ENCODE peak calls at places on chromosomes 16 and 17, in six cellular contexts. One of them, this sample, is unnamed.

GRCh38 chr17:44733753-44734152 is 25.0 kb upstream of the ADAM11 start:
- DNase-seq in CD8-positive, alpha-beta memory T cell: no peak
- DNase-seq in body of pancreas: no peak
- DNase-seq in A549: peak
- DNase-seq in fibroblast of lung: no peak
- DNase-seq in HFF-Myc: no peak
- DNase-seq in this sample: no peak

GRCh38 chr16:56311208-56312027 is 113.9 kb downstream of the AMFR start:
- DNase-seq in HFF-Myc: no peak
- DNase-seq in body of pancreas: no peak
- DNase-seq in A549: no peak
- DNase-seq in CD8-positive, alpha-beta memory T cell: no peak
- DNase-seq in fibroblast of lung: no peak
- DNase-seq in this sample: no peak

GRCh38 chr17:29827179-29827578 is 102.8 kb downstream of the SSH2 start:
- DNase-seq in HFF-Myc: no peak
- DNase-seq in A549: no peak
- DNase-seq in fibroblast of lung: no peak
- DNase-seq in CD8-positive, alpha-beta memory T cell: no peak
- DNase-seq in body of pancreas: no peak
- DNase-seq in this sample: no peak

GRCh38 chr17:73906896-73907600 is 262.8 kb upstream of the SDK2 start:
- DNase-seq in HFF-Myc: no peak
- DNase-seq in body of pancreas: no peak
- DNase-seq in A549: no peak
- DNase-seq in fibroblast of lung: no peak
- DNase-seq in CD8-positive, alpha-beta memory T cell: no peak
- DNase-seq in this sample: no peak

GRCh38 chr17:4205917-4206316 is 57.9 kb downstream of the ANKFY1 start:
- DNase-seq in A549: no peak
- DNase-seq in CD8-positive, alpha-beta memory T cell: no peak
- DNase-seq in HFF-Myc: no peak
- DNase-seq in body of pancreas: no peak
- DNase-seq in fibroblast of lung: no peak
- DNase-seq in this sample: no peak

GRCh38 chr16:9092282-9092962 is 978 bp downstream of the HAPSTR1 start:
- DNase-seq in HFF-Myc: no peak
- DNase-seq in body of pancreas: peak
- DNase-seq in A549: peak
- DNase-seq in CD8-positive, alpha-beta memory T cell: peak
- DNase-seq in fibroblast of lung: no peak
- DNase-seq in this sample: peak

GRCh38 chr16:64534180-64534780 is 587.6 kb downstream of the CDH11 start:
- DNase-seq in A549: no peak
- DNase-seq in CD8-positive, alpha-beta memory T cell: no peak
- DNase-seq in fibroblast of lung: peak
- DNase-seq in HFF-Myc: no peak
- DNase-seq in body of pancreas: no peak
- DNase-seq in this sample: no peak

GRCh38 chr17:76371656-76372628 is 12.5 kb upstream of the SPHK1 start:
- DNase-seq in A549: peak
- DNase-seq in HFF-Myc: peak
- DNase-seq in fibroblast of lung: peak
- DNase-seq in CD8-positive, alpha-beta memory T cell: no peak
- DNase-seq in body of pancreas: no peak
- DNase-seq in this sample: no peak

GRCh38 chr16:19875900-19876299 is 8.7 kb downstream of the GPRC5B start:
- DNase-seq in A549: no peak
- DNase-seq in CD8-positive, alpha-beta memory T cell: no peak
- DNase-seq in body of pancreas: no peak
- DNase-seq in fibroblast of lung: no peak
- DNase-seq in HFF-Myc: no peak
- DNase-seq in this sample: no peak

GRCh38 chr17:47742319-47743181 is 9.5 kb downstream of the TBX21 start:
- DNase-seq in fibroblast of lung: no peak
- DNase-seq in CD8-positive, alpha-beta memory T cell: peak
- DNase-seq in body of pancreas: no peak
- DNase-seq in A549: no peak
- DNase-seq in HFF-Myc: no peak
- DNase-seq in this sample: peak

GRCh38 chr17:63250830-63251229 is 195.3 kb downstream of the CYB561 start:
- DNase-seq in body of pancreas: no peak
- DNase-seq in HFF-Myc: no peak
- DNase-seq in A549: no peak
- DNase-seq in fibroblast of lung: peak
- DNase-seq in CD8-positive, alpha-beta memory T cell: no peak
- DNase-seq in this sample: no peak

GRCh38 chr16:56789360-56789759 is 59.4 kb downstream of the NUP93 start:
- DNase-seq in HFF-Myc: no peak
- DNase-seq in body of pancreas: peak
- DNase-seq in CD8-positive, alpha-beta memory T cell: no peak
- DNase-seq in fibroblast of lung: peak
- DNase-seq in A549: peak
- DNase-seq in this sample: peak

GRCh38 chr17:7562208-7562605 is 488 bp downstream of the SENP3 start:
- DNase-seq in fibroblast of lung: no peak
- DNase-seq in CD8-positive, alpha-beta memory T cell: no peak
- DNase-seq in A549: no peak
- DNase-seq in body of pancreas: no peak
- DNase-seq in HFF-Myc: no peak
- DNase-seq in this sample: no peak

GRCh38 chr16:87226926-87227650 is 90.1 kb downstream of the C16orf95 start:
- DNase-seq in CD8-positive, alpha-beta memory T cell: no peak
- DNase-seq in A549: no peak
- DNase-seq in fibroblast of lung: peak
- DNase-seq in HFF-Myc: peak
- DNase-seq in body of pancreas: no peak
- DNase-seq in this sample: no peak

GRCh38 chr17:29386760-29387159 is 3.4 kb upstream of the TAOK1 start:
- DNase-seq in fibroblast of lung: no peak
- DNase-seq in HFF-Myc: no peak
- DNase-seq in CD8-positive, alpha-beta memory T cell: no peak
- DNase-seq in A549: no peak
- DNase-seq in body of pancreas: no peak
- DNase-seq in this sample: no peak

GRCh38 chr17:42248351-42249179 is 27.6 kb downstream of the STAT5B start:
- DNase-seq in A549: no peak
- DNase-seq in body of pancreas: peak
- DNase-seq in fibroblast of lung: peak
- DNase-seq in HFF-Myc: peak
- DNase-seq in CD8-positive, alpha-beta memory T cell: peak
- DNase-seq in this sample: peak

GRCh38 chr17:8253801-8254200 is 4.7 kb downstream of the PFAS start:
- DNase-seq in fibroblast of lung: peak
- DNase-seq in A549: peak
- DNase-seq in body of pancreas: peak
- DNase-seq in HFF-Myc: no peak
- DNase-seq in CD8-positive, alpha-beta memory T cell: no peak
- DNase-seq in this sample: no peak

GRCh38 chr16:58352690-58353089 is 39.6 kb upstream of the GINS3 start:
- DNase-seq in fibroblast of lung: no peak
- DNase-seq in body of pancreas: no peak
- DNase-seq in HFF-Myc: no peak
- DNase-seq in A549: no peak
- DNase-seq in CD8-positive, alpha-beta memory T cell: no peak
- DNase-seq in this sample: no peak

GRCh38 chr17:27376637-27377547 is 79.4 kb upstream of the KSR1 start:
- DNase-seq in A549: peak
- DNase-seq in HFF-Myc: no peak
- DNase-seq in CD8-positive, alpha-beta memory T cell: no peak
- DNase-seq in fibroblast of lung: peak
- DNase-seq in body of pancreas: no peak
- DNase-seq in this sample: no peak

GRCh38 chr17:7852262-7852670 is 2.6 kb upstream of the TMEM88 start:
- DNase-seq in body of pancreas: no peak
- DNase-seq in fibroblast of lung: no peak
- DNase-seq in CD8-positive, alpha-beta memory T cell: no peak
- DNase-seq in HFF-Myc: no peak
- DNase-seq in A549: no peak
- DNase-seq in this sample: no peak

This sample was measured in Peyer's patch.